ENCODE peak calls at places on chromosomes 3 and 15, in eight cellular contexts. S is SJSA1, H is right atrium auricular region, E is sigmoid colon, V is heart right ventricle, X is cardiac muscle cell, Z is IMR-90, Y is HCT116. B is an unnamed sample.

GRCh38 chr3:119323401-119324107 is 29.4 kb downstream of the ARHGAP31 start:
- DNase-seq in S (no peak), H (no peak), E (no peak), V (no peak), X (no peak), Z (no peak), Y (no peak), B (no peak)

GRCh38 chr3:30598663-30599545 is 7.5 kb upstream of the TGFBR2 start:
- DNase-seq in S (no peak), H (no peak), E (no peak), V (no peak), X (no peak), Z (no peak), Y (no peak), B (no peak)

GRCh38 chr3:48463703-48464102 is 17.2 kb downstream of the ATRIP start:
- DNase-seq in S (no peak), H (no peak), E (no peak), V (no peak), X (no peak), Z (no peak), Y (no peak), B (no peak)

GRCh38 chr15:29822685-29823459 is 604 bp upstream of the TJP1 start:
- DNase-seq in S (peak; percentile 75), H (peak; percentile 82), E (peak; percentile 87), V (peak; percentile 70), X (peak; percentile 71), Z (peak; percentile 83), Y (peak; percentile 52), B (peak; percentile 45)

GRCh38 chr3:178562143-178562868 is 26.1 kb downstream of the KCNMB2 start:
- DNase-seq in S (peak; percentile 47), H (no peak), E (no peak), V (peak; percentile 21), X (peak; percentile 46), Z (no peak), Y (no peak), B (no peak)

GRCh38 chr3:122942937-122943827 is 84.4 kb downstream of the SEMA5B start:
- DNase-seq in S (peak; percentile 35), H (no peak), E (no peak), V (peak; percentile 72), X (peak; percentile 63), Z (peak; percentile 40), Y (peak; percentile 41), B (no peak)

GRCh38 chr3:152860736-152861135 is 25.8 kb downstream of the P2RY1 start:
- DNase-seq in S (no peak), H (no peak), E (no peak), V (no peak), X (no peak), Z (no peak), Y (no peak), B (no peak)

GRCh38 chr3:63979093-63979492 is 44.2 kb downstream of the PSMD6 start:
- DNase-seq in S (no peak), H (no peak), E (no peak), V (no peak), X (peak; percentile 88), Z (no peak), Y (no peak), B (no peak)

GRCh38 chr15:31845791-31846190 is 184.5 kb upstream of the CHRNA7 start:
- DNase-seq in S (no peak), H (no peak), E (no peak), V (no peak), X (no peak), Z (no peak), Y (no peak), B (no peak)

GRCh38 chr3:152269423-152270144 is 855 bp downstream of the MBNL1 start:
- DNase-seq in S (peak; percentile 77), H (peak; percentile 74), E (peak; percentile 91), V (no peak), X (peak; percentile 93), Z (peak; percentile 94), Y (no peak), B (peak; percentile 90)

GRCh38 chr3:129439381-129439816 is 349 bp downstream of the MBD4 start:
- DNase-seq in S (no peak), H (peak; percentile 73), E (peak; percentile 85), V (no peak), X (no peak), Z (no peak), Y (no peak), B (no peak)

GRCh38 chr3:138842483-138843188 is 7.9 kb upstream of the PIK3CB start:
- DNase-seq in S (no peak), H (no peak), E (no peak), V (no peak), X (no peak), Z (no peak), Y (no peak), B (no peak)

GRCh38 chr3:23776352-23776891 is 29.3 kb upstream of the UBE2E1 start:
- DNase-seq in S (peak; percentile 7), H (no peak), E (no peak), V (no peak), X (peak; percentile 85), Z (peak; percentile 81), Y (no peak), B (no peak)

GRCh38 chr15:101129851-101130250 is 122.0 kb downstream of the CHSY1 start:
- DNase-seq in S (no peak), H (no peak), E (no peak), V (no peak), X (no peak), Z (no peak), Y (no peak), B (no peak)
- H3K4me1 ChIP-seq in S (peaks cover 43% of the 10 kb centered on the region), H (peaks cover 26% of the 10 kb centered on the region), E (no peaks in the 10 kb centered on the region), V (peaks cover 19% of the 10 kb centered on the region), X (peaks cover 7% of the 10 kb centered on the region), Z (peaks cover 21% of the 10 kb centered on the region), Y (peaks cover 41% of the 10 kb centered on the region), B (peaks cover 14% of the 10 kb centered on the region)

GRCh38 chr15:100107151-100107550 is 234.6 kb downstream of the ADAMTS17 start:
- DNase-seq in S (no peak), H (no peak), E (no peak), V (no peak), X (no peak), Z (no peak), Y (no peak), B (peak; percentile 49)

GRCh38 chr15:100105101-100105500 is 236.7 kb downstream of the ADAMTS17 start:
- DNase-seq in S (no peak), H (peak; percentile 43), E (peak; percentile 18), V (no peak), X (no peak), Z (no peak), Y (no peak), B (peak; percentile 34)

GRCh38 chr15:100108346-100108745 is 233.4 kb downstream of the ADAMTS17 start:
- DNase-seq in S (no peak), H (peak; percentile 54), E (peak; percentile 14), V (no peak), X (no peak), Z (no peak), Y (no peak), B (no peak)

GRCh38 chr15:100107606-100108225 is 234.1 kb downstream of the ADAMTS17 start:
- DNase-seq in S (no peak), H (peak; percentile 54), E (peak; percentile 44), V (no peak), X (no peak), Z (no peak), Y (no peak), B (peak; percentile 35)

GRCh38 chr15:100106732-100107131 is 235.0 kb downstream of the ADAMTS17 start:
- DNase-seq in S (no peak), H (peak; percentile 57), E (peak; percentile 38), V (no peak), X (peak; percentile 60), Z (no peak), Y (no peak), B (no peak)
- H3K27me3 ChIP-seq in S (no peaks in the 10 kb centered on the region), H (no peaks in the 10 kb centered on the region), E (no peaks in the 10 kb centered on the region), V (no peaks in the 10 kb centered on the region), X (no peaks in the 10 kb centered on the region), Z (no peaks in the 10 kb centered on the region), Y (no peaks in the 10 kb centered on the region), B (no peaks in the 10 kb centered on the region)

GRCh38 chr3:170690133-170690981 is 104.5 kb upstream of the SLC7A14 start:
- DNase-seq in S (peak; percentile 44), H (peak; percentile 67), E (peak; percentile 71), V (peak; percentile 72), X (peak; percentile 65), Z (peak; percentile 52), Y (peak; percentile 34), B (no peak)
- H3K4me1 ChIP-seq in S (peaks cover 32% of the 10 kb centered on the region), H (no peaks in the 10 kb centered on the region), E (no peaks in the 10 kb centered on the region), V (no peaks in the 10 kb centered on the region), X (no peaks in the 10 kb centered on the region), Z (peaks cover 14% of the 10 kb centered on the region), Y (peaks cover 18% of the 10 kb centered on the region), B (peaks cover 11% of the 10 kb centered on the region)

DNA sequence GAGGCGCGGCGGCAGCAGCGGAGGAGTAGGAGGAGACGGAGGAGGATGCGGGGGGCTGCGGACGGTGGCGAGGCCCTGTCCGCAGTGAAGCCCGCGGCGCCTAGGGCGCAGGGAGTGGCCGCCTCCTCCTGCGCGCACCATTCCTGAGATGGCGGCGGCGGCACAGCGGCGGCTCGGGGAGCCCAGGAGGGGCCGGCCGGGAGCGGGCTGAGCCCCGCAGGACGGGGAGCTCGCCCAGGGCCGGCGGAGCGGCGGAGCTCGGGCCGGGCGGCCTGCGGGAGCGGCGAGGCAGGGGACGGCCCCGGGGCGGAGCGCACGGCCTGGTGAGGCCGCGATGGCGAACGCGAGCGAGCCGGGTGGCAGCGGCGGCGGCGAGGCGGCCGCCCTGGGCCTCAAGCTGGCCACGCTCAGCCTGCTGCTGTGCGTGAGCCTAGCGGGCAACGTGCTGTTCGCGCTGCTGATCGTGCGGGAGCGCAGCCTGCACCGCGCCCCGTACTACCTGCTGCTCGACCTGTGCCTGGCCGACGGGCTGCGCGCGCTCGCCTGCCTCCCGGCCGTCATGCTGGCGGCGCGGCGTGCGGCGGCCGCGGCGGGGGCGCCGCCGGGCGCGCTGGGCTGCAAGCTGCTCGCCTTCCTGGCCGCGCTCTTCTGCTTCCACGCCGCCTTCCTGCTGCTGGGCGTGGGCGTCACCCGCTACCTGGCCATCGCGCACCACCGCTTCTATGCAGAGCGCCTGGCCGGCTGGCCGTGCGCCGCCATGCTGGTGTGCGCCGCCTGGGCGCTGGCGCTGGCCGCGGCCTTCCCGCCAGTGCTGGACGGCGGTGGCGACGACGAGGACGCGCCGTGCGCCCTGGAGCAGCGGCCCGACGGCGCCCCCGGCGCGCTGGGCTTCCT is at the start of gene GPR27:
- DNase-seq in S (peak; percentile 9), H (no peak), E (no peak), V (peak; percentile 20), X (peak; percentile 64), Z (peak; percentile 12), Y (no peak), B (no peak)
- H3K27me3 ChIP-seq in S (peaks cover 47% of the 10 kb centered on the region), H (no peaks in the 10 kb centered on the region), E (no peaks in the 10 kb centered on the region), V (peaks cover 60% of the 10 kb centered on the region), X (peaks cover 69% of the 10 kb centered on the region), Z (peaks cover 53% of the 10 kb centered on the region), Y (peaks cover 2% of the 10 kb centered on the region), B (no peaks in the 10 kb centered on the region)